ENCODE peak calls at places on chromosomes 7 and 10, in nine cellular contexts. X, U, T, H, C, I, F, G and Z are unnamed samples.

GRCh38 chr7:94295805-94296204 is 98.9 kb upstream of the COL1A2 start:
- DNase-seq in U (no peak), F (peak; percentile 60), T (no peak), H (no peak), X (no peak), I (no peak), G (no peak), C (no peak), Z (no peak)

GRCh38 chr7:522071-522937 is 2.7 kb upstream of the PDGFA start:
- DNase-seq in U (peak; percentile 51), X (no peak), I (no peak), H (no peak), T (no peak), F (no peak), C (peak; percentile 83), G (no peak), Z (no peak)

GRCh38 chr10:88152720-88153119 is 289.3 kb downstream of the PTEN start:
- DNase-seq in G (no peak), X (no peak), H (peak; percentile 28), T (no peak), I (no peak), U (peak; percentile 90), F (peak; percentile 68), C (no peak), Z (peak; percentile 98)

GRCh38 chr7:2990949-2991470 is 52.7 kb downstream of the CARD11 start:
- DNase-seq in F (no peak), G (no peak), C (peak; percentile 2), H (no peak), T (no peak), U (no peak), I (no peak), X (no peak), Z (no peak)

GRCh38 chr7:11539853-11540252 is 292.1 kb downstream of the THSD7A start:
- DNase-seq in I (no peak), T (no peak), X (no peak), F (no peak), C (no peak), H (no peak), U (no peak), G (no peak), Z (no peak)

GRCh38 chr7:5625938-5626337 is 155.5 kb downstream of the RNF216 start:
- DNase-seq in H (peak; percentile 3), G (no peak), X (no peak), C (no peak), U (peak; percentile 85), I (no peak), F (peak; percentile 74), T (no peak), Z (no peak)

GRCh38 chr7:72925546-72926120 is 738 bp downstream of the POM121 start:
- DNase-seq in G (no peak), X (no peak), F (no peak), H (no peak), I (no peak), C (no peak), U (peak; percentile 7), T (peak; percentile 52), Z (no peak)

GRCh38 chr7:137563986-137564385 is 220.5 kb upstream of the PTN start:
- DNase-seq in X (no peak), F (no peak), U (no peak), T (no peak), C (no peak), G (no peak), I (no peak), H (no peak), Z (no peak)

GRCh38 chr10:93600446-93600860 is 582 bp downstream of the RBP4 start:
- DNase-seq in C (no peak), H (no peak), F (no peak), T (no peak), U (no peak), I (no peak), G (no peak), X (no peak), Z (no peak)

GRCh38 chr7:16428672-16429071 is 7.3 kb upstream of the CRPPA start:
- DNase-seq in F (no peak), C (no peak), I (no peak), G (no peak), U (no peak), X (no peak), H (no peak), T (no peak), Z (no peak)

GRCh38 chr10:128871671-128872231 is 595.3 kb upstream of the MGMT start:
- DNase-seq in F (no peak), I (no peak), G (no peak), U (no peak), T (no peak), X (no peak), C (no peak), H (no peak), Z (no peak)

GRCh38 chr10:87656431-87657072 is 3.1 kb upstream of the PAPSS2 start:
- DNase-seq in H (no peak), T (no peak), F (no peak), X (peak; percentile 57), I (no peak), C (no peak), G (no peak), U (peak; percentile 77), Z (no peak)

GRCh38 chr7:82818091-82818620 is 344.5 kb downstream of the PCLO start:
- DNase-seq in X (peak; percentile 30), F (no peak), C (no peak), G (no peak), I (no peak), T (no peak), H (no peak), U (peak; percentile 22), Z (no peak)

GRCh38 chr10:125231116-125231812 is 70.9 kb upstream of the CTBP2 start:
- DNase-seq in H (peak; percentile 87), T (no peak), U (peak; percentile 96), C (no peak), G (no peak), I (no peak), F (peak; percentile 93), X (peak; percentile 24), Z (peak; percentile 52)

DNA sequence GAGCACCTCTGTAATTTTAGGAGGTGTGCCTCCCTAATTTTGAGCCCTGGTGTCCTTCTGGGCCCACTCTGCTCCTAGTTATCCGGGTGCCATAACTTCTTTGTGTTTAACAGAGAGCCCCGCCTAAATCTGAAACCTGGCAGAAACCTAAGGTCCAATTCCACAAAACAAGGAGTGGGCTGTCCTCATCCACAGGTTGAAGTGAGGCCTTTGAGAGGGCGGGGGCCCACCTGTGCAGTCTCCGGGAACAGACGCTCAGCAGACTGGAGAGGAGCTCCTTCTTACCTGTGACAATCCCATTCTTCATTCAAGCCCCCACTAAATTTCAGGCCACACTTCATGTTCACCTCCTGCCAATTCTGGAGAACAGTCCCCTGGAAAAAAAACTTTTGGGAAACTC is 10.9 kb downstream of the TMEM72 start:
- DNase-seq in U (no peak), X (no peak), H (no peak), F (no peak), T (no peak), C (no peak), G (no peak), I (no peak), Z (no peak)
- H3K27ac ChIP-seq in U (no peak overlapping the region), X (no peak overlapping the region), H (no peak overlapping the region), F (no peak overlapping the region), T (no peak overlapping the region), C (no peak overlapping the region), G (no peak overlapping the region), I (no peak overlapping the region), Z (no peak overlapping the region)

GRCh38 chr10:131928248-131929095 is 27.7 kb downstream of the PPP2R2D start:
- DNase-seq in T (no peak), X (no peak), H (no peak), F (no peak), G (no peak), U (no peak), C (no peak), I (no peak), Z (no peak)
- H3K27ac ChIP-seq in T (no peak overlapping the region), X (no peak overlapping the region), H (no peak overlapping the region), F (no peak overlapping the region), G (no peak overlapping the region), U (peak overlapping the region; percentile 27), C (peak overlapping the region; percentile 56), I (no peak overlapping the region), Z (no peak overlapping the region)

GRCh38 chr10:110214380-110214826 is 7.0 kb downstream of the MXI1 start:
- DNase-seq in G (no peak), C (no peak), F (peak; percentile 23), T (no peak), H (no peak), I (no peak), X (no peak), U (no peak), Z (no peak)

GRCh38 chr10:110216240-110216639 is 8.8 kb downstream of the MXI1 start:
- DNase-seq in X (no peak), G (no peak), H (no peak), C (no peak), F (no peak), I (no peak), U (no peak), T (no peak), Z (no peak)

GRCh38 chr10:110216942-110217341 is 9.5 kb downstream of the MXI1 start:
- DNase-seq in U (no peak), X (no peak), H (no peak), I (no peak), C (no peak), T (no peak), F (no peak), G (no peak), Z (no peak)

GRCh38 chr10:110215751-110216150 is 8.3 kb downstream of the MXI1 start:
- DNase-seq in U (peak; percentile 47), T (no peak), F (no peak), C (no peak), X (no peak), H (no peak), G (no peak), I (no peak), Z (no peak)

GRCh38 chr10:110215286-110215685 is 7.9 kb downstream of the MXI1 start:
- DNase-seq in T (no peak), C (no peak), X (no peak), F (no peak), U (no peak), G (no peak), H (no peak), I (no peak), Z (no peak)
- H3K27ac ChIP-seq in T (no peak overlapping the region), C (no peak overlapping the region), X (no peak overlapping the region), F (no peak overlapping the region), U (no peak overlapping the region), G (no peak overlapping the region), H (no peak overlapping the region), I (peak overlapping the region; percentile 38), Z (no peak overlapping the region)

DNA sequence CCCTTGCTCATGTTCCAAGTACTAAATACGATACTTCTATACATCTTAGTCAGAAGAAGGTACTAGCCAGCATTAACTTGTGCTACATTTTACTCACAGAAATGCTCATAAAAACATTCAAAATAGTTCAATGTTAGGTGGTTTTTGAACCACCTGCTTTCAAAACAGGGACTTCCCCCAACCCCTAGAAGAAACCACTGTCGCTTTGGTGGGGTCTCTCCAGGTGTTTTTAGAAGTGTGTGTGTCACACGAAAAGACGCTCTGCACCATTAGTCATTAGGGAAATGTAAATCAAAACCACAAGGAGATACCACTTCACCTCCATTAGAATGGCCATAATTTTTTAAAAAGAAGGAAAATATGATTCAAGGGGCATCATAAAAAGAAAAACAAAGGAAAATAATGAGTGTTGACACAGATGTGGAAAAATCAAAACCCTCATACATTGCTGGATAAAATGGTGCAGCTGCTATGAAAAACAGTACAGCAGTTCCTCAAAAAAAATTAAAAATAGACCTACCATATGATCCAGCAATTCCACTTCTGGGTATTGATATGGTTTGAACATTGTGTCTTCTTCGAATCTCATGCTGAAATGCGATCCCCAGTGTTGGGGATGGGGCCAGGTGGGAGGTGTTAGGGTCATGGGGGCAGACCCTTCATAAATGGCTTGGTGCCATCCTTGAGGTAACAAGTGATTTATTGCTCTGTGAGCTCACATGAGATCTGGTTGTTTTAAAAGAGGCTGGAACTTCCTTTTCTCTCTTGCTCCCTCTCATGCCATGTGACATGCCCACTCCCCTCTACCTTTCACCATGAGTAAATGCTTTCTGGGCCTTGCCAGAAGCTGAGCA is 74.2 kb downstream of the MALSU1 start:
- DNase-seq in X (no peak), T (no peak), G (no peak), F (no peak), C (no peak), U (no peak), H (no peak), I (no peak), Z (no peak)
- H3K27ac ChIP-seq in X (no peak overlapping the region), T (no peak overlapping the region), G (no peak overlapping the region), F (no peak overlapping the region), C (no peak overlapping the region), U (no peak overlapping the region), H (peak overlapping the region; percentile 1), I (no peak overlapping the region), Z (no peak overlapping the region)